ENCODE peak calls at places on chromosomes 3 and 15, in ten cellular contexts. M, Y, C, F, R, L, D, A, H and K are unnamed samples.

GRCh38 chr3:73863546-73864079 is 238.9 kb upstream of the PDZRN3 start:
- DNase-seq in F (no peak), R (no peak), Y (no peak), A (no peak), M (no peak), D (no peak), L (no peak), H (no peak), C (no peak), K (no peak)

GRCh38 chr3:119580148-119580760 is 962 bp downstream of the ADPRH start:
- DNase-seq in A (no peak), M (peak), R (peak), F (peak), H (peak), D (no peak), Y (no peak), C (no peak), L (no peak), K (no peak)

GRCh38 chr3:10189557-10190374 is 25.0 kb downstream of the IRAK2 start:
- DNase-seq in R (peak), A (no peak), D (peak), C (peak), H (peak), L (no peak), Y (no peak), M (peak), F (peak), K (no peak)

GRCh38 chr3:64915778-64916177 is 228.0 kb upstream of the ADAMTS9 start:
- DNase-seq in L (no peak), H (no peak), F (no peak), D (no peak), C (peak), R (no peak), M (no peak), A (no peak), Y (no peak), K (peak)

GRCh38 chr15:66943456-66944095 is 121.8 kb upstream of the SMAD3 start:
- DNase-seq in F (peak), M (peak), L (no peak), C (no peak), H (no peak), A (no peak), D (no peak), Y (no peak), R (no peak), K (no peak)

GRCh38 chr3:89955141-89955540 is 847.7 kb downstream of the EPHA3 start:
- DNase-seq in A (no peak), F (no peak), M (no peak), C (no peak), R (no peak), Y (no peak), D (no peak), L (no peak), H (no peak), K (peak)

GRCh38 chr3:140931801-140932200 is 9.8 kb upstream of the SLC25A36 start:
- DNase-seq in M (no peak), R (no peak), A (no peak), F (no peak), D (peak), L (no peak), C (peak), Y (no peak), H (no peak), K (no peak)

GRCh38 chr3:43389388-43390254 is 103.3 kb downstream of the SNRK start:
- DNase-seq in D (peak), Y (no peak), M (peak), A (peak), H (peak), C (peak), F (no peak), L (peak), R (peak), K (no peak)

GRCh38 chr15:74201656-74202420 is 749 bp downstream of the STRA6 start:
- DNase-seq in D (peak), L (no peak), C (no peak), F (no peak), R (no peak), M (no peak), H (no peak), Y (no peak), A (no peak), K (peak)

GRCh38 chr3:130831716-130832400 is 62.0 kb upstream of the ATP2C1 start:
- DNase-seq in M (no peak), D (no peak), C (no peak), Y (no peak), L (no peak), F (no peak), A (no peak), R (no peak), H (no peak), K (no peak)

GRCh38 chr3:72306800-72307341 is 521.9 kb upstream of the PROK2 start:
- DNase-seq in Y (no peak), M (no peak), A (no peak), C (no peak), F (no peak), L (no peak), H (no peak), R (no peak), D (no peak), K (no peak)

GRCh38 chr3:12138044-12138443 is 20.7 kb downstream of the TIMP4 start:
- DNase-seq in H (no peak), A (no peak), D (peak), C (peak), R (no peak), L (no peak), M (peak), F (peak), Y (no peak), K (no peak)